ENCODE peak calls at places on chromosomes 3 and 15, in seven cellular contexts. One of them, this sample, is unnamed.

GRCh38 chr15:30882861-30883433 is 20.8 kb upstream of the FAN1 start:
- DNase-seq in colonic mucosa: no peak
- DNase-seq in right cardiac atrium: no peak
- DNase-seq in naive thymus-derived CD4-positive, alpha-beta T cell: peak; percentile 16
- DNase-seq in neural progenitor cell: no peak
- DNase-seq in NT2/D1: no peak
- DNase-seq in testis: no peak
- DNase-seq in this sample: no peak

GRCh38 chr3:71063768-71064287 is 519.7 kb downstream of the FOXP1 start:
- DNase-seq in colonic mucosa: peak; percentile 59
- DNase-seq in neural progenitor cell: peak; percentile 72
- DNase-seq in right cardiac atrium: peak; percentile 31
- DNase-seq in naive thymus-derived CD4-positive, alpha-beta T cell: no peak
- DNase-seq in testis: peak; percentile 53
- DNase-seq in NT2/D1: no peak
- DNase-seq in this sample: peak; percentile 48

GRCh38 chr3:119323401-119324107 is 29.4 kb downstream of the ARHGAP31 start:
- DNase-seq in neural progenitor cell: no peak
- DNase-seq in naive thymus-derived CD4-positive, alpha-beta T cell: no peak
- DNase-seq in testis: peak; percentile 20
- DNase-seq in NT2/D1: no peak
- DNase-seq in right cardiac atrium: no peak
- DNase-seq in colonic mucosa: no peak
- DNase-seq in this sample: no peak

GRCh38 chr3:4821331-4821730 is 157.9 kb upstream of the BHLHE40 start:
- DNase-seq in neural progenitor cell: no peak
- DNase-seq in NT2/D1: no peak
- DNase-seq in naive thymus-derived CD4-positive, alpha-beta T cell: no peak
- DNase-seq in right cardiac atrium: no peak
- DNase-seq in colonic mucosa: no peak
- DNase-seq in testis: no peak
- DNase-seq in this sample: no peak

GRCh38 chr3:41318520-41318919 is 119.2 kb downstream of the CTNNB1 start:
- DNase-seq in naive thymus-derived CD4-positive, alpha-beta T cell: no peak
- DNase-seq in colonic mucosa: no peak
- DNase-seq in NT2/D1: no peak
- DNase-seq in testis: no peak
- DNase-seq in right cardiac atrium: no peak
- DNase-seq in neural progenitor cell: peak; percentile 29
- DNase-seq in this sample: peak; percentile 11

GRCh38 chr3:45113625-45114050 is 32.5 kb downstream of the CDCP1 start:
- DNase-seq in naive thymus-derived CD4-positive, alpha-beta T cell: no peak
- DNase-seq in neural progenitor cell: no peak
- DNase-seq in colonic mucosa: no peak
- DNase-seq in testis: no peak
- DNase-seq in right cardiac atrium: no peak
- DNase-seq in NT2/D1: no peak
- DNase-seq in this sample: no peak

GRCh38 chr15:87959080-87959479 is 297.5 kb downstream of the NTRK3 start:
- DNase-seq in testis: no peak
- DNase-seq in NT2/D1: no peak
- DNase-seq in right cardiac atrium: no peak
- DNase-seq in colonic mucosa: no peak
- DNase-seq in neural progenitor cell: peak; percentile 65
- DNase-seq in naive thymus-derived CD4-positive, alpha-beta T cell: no peak
- DNase-seq in this sample: no peak

GRCh38 chr3:179074656-179075055 is 3.0 kb upstream of the ZMAT3 start:
- DNase-seq in colonic mucosa: no peak
- DNase-seq in NT2/D1: no peak
- DNase-seq in right cardiac atrium: no peak
- DNase-seq in testis: no peak
- DNase-seq in neural progenitor cell: no peak
- DNase-seq in naive thymus-derived CD4-positive, alpha-beta T cell: no peak
- DNase-seq in this sample: no peak

GRCh38 chr3:45000823-45001222 is 24.8 kb downstream of the EXOSC7 start:
- DNase-seq in naive thymus-derived CD4-positive, alpha-beta T cell: no peak
- DNase-seq in colonic mucosa: no peak
- DNase-seq in neural progenitor cell: no peak
- DNase-seq in right cardiac atrium: no peak
- DNase-seq in NT2/D1: no peak
- DNase-seq in testis: no peak
- DNase-seq in this sample: no peak

GRCh38 chr3:99644741-99645140 is 6.3 kb downstream of the COL8A1 start:
- DNase-seq in naive thymus-derived CD4-positive, alpha-beta T cell: no peak
- DNase-seq in colonic mucosa: no peak
- DNase-seq in neural progenitor cell: no peak
- DNase-seq in right cardiac atrium: no peak
- DNase-seq in NT2/D1: no peak
- DNase-seq in testis: no peak
- DNase-seq in this sample: no peak

GRCh38 chr3:122245513-122246174 is 62.2 kb downstream of the CASR start:
- DNase-seq in naive thymus-derived CD4-positive, alpha-beta T cell: no peak
- DNase-seq in neural progenitor cell: no peak
- DNase-seq in colonic mucosa: no peak
- DNase-seq in right cardiac atrium: no peak
- DNase-seq in testis: no peak
- DNase-seq in NT2/D1: no peak
- DNase-seq in this sample: peak; percentile 8

GRCh38 chr15:51132384-51133139 is 37.9 kb upstream of the TNFAIP8L3 start:
- DNase-seq in neural progenitor cell: peak; percentile 61
- DNase-seq in NT2/D1: peak; percentile 11
- DNase-seq in testis: peak; percentile 77
- DNase-seq in colonic mucosa: peak; percentile 46
- DNase-seq in naive thymus-derived CD4-positive, alpha-beta T cell: no peak
- DNase-seq in right cardiac atrium: peak; percentile 43
- DNase-seq in this sample: peak; percentile 97

GRCh38 chr3:120552184-120553020 is 43.7 kb upstream of the NDUFB4 start:
- DNase-seq in NT2/D1: no peak
- DNase-seq in testis: no peak
- DNase-seq in neural progenitor cell: no peak
- DNase-seq in naive thymus-derived CD4-positive, alpha-beta T cell: no peak
- DNase-seq in right cardiac atrium: no peak
- DNase-seq in colonic mucosa: no peak
- DNase-seq in this sample: no peak

DNA sequence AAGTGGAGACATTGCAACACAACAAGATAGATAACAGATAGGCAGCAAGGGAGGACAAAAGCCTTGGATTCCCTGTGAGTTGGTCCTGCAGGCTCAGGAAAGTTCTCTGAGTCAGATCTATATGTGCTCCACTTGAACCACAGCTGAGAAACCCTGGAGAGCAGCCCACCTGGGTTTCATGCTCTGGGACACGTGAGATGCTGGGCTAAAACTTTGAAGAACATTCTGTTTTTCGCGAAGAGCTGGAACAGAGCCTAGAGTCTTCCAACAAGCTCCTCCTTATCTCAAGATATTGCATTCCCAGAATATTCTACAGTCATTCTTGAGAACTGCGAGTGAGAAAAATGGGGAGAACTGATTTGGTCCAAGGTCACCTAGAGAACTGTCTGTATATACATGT is 583.0 kb upstream of the ROBO1 start:
- DNase-seq in right cardiac atrium: no peak
- DNase-seq in naive thymus-derived CD4-positive, alpha-beta T cell: no peak
- DNase-seq in testis: peak; percentile 82
- DNase-seq in NT2/D1: no peak
- DNase-seq in neural progenitor cell: no peak
- DNase-seq in colonic mucosa: no peak
- DNase-seq in this sample: no peak
- H3K4me3 ChIP-seq in right cardiac atrium: no peak overlapping the region
- H3K4me3 ChIP-seq in naive thymus-derived CD4-positive, alpha-beta T cell: no peak overlapping the region
- H3K4me3 ChIP-seq in testis: no peak overlapping the region
- H3K4me3 ChIP-seq in NT2/D1: no peak overlapping the region
- H3K4me3 ChIP-seq in neural progenitor cell: no peak overlapping the region
- H3K4me3 ChIP-seq in colonic mucosa: no peak overlapping the region
- H3K4me3 ChIP-seq in this sample: no peak overlapping the region

DNA sequence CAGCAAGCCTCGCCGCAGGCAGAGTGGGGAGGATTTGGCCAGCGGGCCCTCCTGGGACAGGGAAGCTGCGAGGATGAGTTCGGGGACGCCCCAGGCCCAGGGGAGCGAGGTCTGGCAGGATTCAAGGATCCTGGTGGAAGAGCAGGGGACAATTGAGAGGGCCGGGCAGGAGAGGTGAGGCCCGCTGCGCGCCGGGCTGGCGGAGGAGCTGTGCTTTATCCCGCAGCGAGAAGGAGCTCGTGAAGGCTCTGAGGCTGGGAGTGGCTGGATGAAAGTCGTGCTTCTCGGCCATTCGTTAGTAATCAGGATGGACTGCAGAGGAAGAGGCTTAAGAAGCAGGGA is 3.6 kb downstream of the SLC51A start:
- DNase-seq in right cardiac atrium: no peak
- DNase-seq in naive thymus-derived CD4-positive, alpha-beta T cell: no peak
- DNase-seq in colonic mucosa: no peak
- DNase-seq in testis: no peak
- DNase-seq in neural progenitor cell: no peak
- DNase-seq in NT2/D1: no peak
- DNase-seq in this sample: no peak
- H3K4me3 ChIP-seq in right cardiac atrium: no peak overlapping the region
- H3K4me3 ChIP-seq in naive thymus-derived CD4-positive, alpha-beta T cell: no peak overlapping the region
- H3K4me3 ChIP-seq in colonic mucosa: no peak overlapping the region
- H3K4me3 ChIP-seq in testis: no peak overlapping the region
- H3K4me3 ChIP-seq in neural progenitor cell: no peak overlapping the region
- H3K4me3 ChIP-seq in NT2/D1: no peak overlapping the region
- H3K4me3 ChIP-seq in this sample: no peak overlapping the region

DNA sequence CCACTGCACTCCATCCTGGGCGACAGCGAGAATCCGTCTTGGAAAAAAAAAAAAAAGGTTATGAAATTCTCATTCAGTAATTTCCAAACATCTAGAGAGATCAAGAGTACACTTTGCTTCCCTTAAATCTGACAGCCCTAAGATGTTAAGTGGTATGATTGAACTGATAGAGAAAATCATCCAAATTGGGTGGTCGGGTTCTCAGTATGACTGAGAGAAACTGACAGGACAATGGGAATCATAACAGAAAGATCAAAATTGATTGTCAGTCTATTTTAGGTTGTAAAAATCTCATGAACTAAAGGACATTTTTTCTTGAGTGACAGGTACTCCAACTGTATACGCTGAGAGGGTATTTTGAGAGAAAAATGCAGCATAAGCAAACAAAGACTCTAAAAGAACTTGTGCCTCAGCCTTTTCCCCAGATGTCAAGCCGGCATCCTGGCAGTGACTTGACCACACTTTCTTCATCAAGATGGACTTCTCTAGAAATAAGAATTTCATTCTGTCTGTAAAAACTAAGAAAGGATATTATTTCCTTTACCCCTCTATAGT is 65.8 kb downstream of the MYO5A start:
- DNase-seq in testis: no peak
- DNase-seq in NT2/D1: no peak
- DNase-seq in naive thymus-derived CD4-positive, alpha-beta T cell: no peak
- DNase-seq in right cardiac atrium: no peak
- DNase-seq in colonic mucosa: no peak
- DNase-seq in neural progenitor cell: no peak
- DNase-seq in this sample: no peak
- H3K4me3 ChIP-seq in testis: no peak overlapping the region
- H3K4me3 ChIP-seq in NT2/D1: no peak overlapping the region
- H3K4me3 ChIP-seq in naive thymus-derived CD4-positive, alpha-beta T cell: no peak overlapping the region
- H3K4me3 ChIP-seq in right cardiac atrium: no peak overlapping the region
- H3K4me3 ChIP-seq in colonic mucosa: no peak overlapping the region
- H3K4me3 ChIP-seq in neural progenitor cell: no peak overlapping the region
- H3K4me3 ChIP-seq in this sample: no peak overlapping the region

DNA sequence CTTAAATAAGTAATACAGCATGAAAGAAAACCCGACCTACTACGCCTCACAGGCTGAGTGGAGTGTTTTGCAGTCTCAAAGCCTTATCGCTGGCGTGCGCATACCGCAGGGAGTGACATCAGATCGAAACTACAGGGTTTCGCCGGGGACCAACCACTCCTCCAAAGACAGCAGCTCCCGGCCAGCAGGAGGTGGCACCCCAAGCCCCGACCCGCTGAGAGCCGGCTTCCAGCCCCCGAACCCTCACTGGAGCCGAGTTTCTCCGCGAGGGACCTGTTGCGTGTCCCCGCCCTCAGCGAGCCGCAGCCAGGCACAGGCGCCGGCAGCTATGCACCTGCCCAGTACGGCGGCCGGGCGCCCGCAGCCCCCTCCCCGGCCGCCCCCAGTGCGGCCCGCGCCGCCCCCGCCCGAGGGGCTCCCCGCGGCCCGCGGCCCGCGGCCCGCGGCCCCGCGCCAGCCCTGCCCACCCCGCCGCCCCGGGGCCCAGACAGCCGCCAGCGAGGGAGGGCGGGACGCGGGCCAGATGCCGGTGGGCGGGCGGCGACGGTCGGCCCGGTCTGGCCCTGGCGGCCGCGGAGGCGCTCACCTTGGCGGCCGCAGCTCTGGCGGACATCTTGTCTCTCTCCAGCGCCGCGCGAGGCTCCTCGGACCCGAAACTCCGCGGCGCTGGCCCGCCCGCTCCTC is 710 bp downstream of the TJP1 start:
- DNase-seq in right cardiac atrium: peak; percentile 79
- DNase-seq in testis: peak; percentile 91
- DNase-seq in NT2/D1: peak; percentile 22
- DNase-seq in colonic mucosa: peak; percentile 80
- DNase-seq in naive thymus-derived CD4-positive, alpha-beta T cell: no peak
- DNase-seq in neural progenitor cell: peak; percentile 87
- DNase-seq in this sample: peak; percentile 90
- H3K4me3 ChIP-seq in right cardiac atrium: peak overlapping the region; percentile 98
- H3K4me3 ChIP-seq in testis: peak overlapping the region; percentile 98
- H3K4me3 ChIP-seq in NT2/D1: peak overlapping the region; percentile 74
- H3K4me3 ChIP-seq in colonic mucosa: peak overlapping the region; percentile 65
- H3K4me3 ChIP-seq in naive thymus-derived CD4-positive, alpha-beta T cell: no peak overlapping the region
- H3K4me3 ChIP-seq in neural progenitor cell: peak overlapping the region; percentile 95
- H3K4me3 ChIP-seq in this sample: peak overlapping the region; percentile 90

DNA sequence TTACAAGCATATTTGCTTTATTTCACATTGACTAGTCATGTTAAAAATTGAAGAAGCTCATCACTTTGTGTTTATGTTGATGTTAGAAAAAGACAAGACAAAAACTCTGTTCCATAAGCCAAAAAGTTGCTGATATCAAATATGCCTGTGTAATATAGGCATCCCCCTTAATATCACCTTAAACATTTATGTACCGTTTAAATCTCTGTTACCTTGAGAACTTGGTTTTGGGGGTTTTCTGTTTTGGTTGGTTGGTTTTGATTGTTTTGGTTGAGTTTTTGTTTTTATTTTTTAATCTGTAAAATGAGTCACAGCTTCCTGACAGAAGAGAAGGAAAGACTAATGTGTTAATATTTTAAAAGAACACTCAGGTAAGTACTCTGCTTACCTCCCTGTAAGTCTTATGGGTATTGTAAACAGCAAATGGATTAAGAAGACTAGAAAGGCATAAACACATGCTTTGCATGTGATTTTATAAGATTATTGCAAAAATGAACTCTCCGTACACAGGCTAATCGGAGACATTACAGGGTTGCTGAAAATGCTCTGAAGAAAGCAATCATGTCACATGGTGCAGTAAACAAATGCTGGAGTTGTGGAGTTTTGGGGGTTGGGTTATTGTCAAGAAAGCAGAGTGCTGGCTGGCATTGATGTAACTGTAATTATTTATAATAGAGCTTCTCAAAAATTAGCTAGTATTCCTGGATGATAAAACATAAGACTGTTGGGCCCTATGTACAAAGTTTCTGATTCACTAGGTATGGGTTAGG is 69.5 kb upstream of the MBNL1 start:
- DNase-seq in neural progenitor cell: no peak
- DNase-seq in colonic mucosa: no peak
- DNase-seq in testis: no peak
- DNase-seq in right cardiac atrium: no peak
- DNase-seq in NT2/D1: no peak
- DNase-seq in naive thymus-derived CD4-positive, alpha-beta T cell: no peak
- DNase-seq in this sample: no peak
- H3K4me3 ChIP-seq in neural progenitor cell: no peak overlapping the region
- H3K4me3 ChIP-seq in colonic mucosa: no peak overlapping the region
- H3K4me3 ChIP-seq in testis: no peak overlapping the region
- H3K4me3 ChIP-seq in right cardiac atrium: no peak overlapping the region
- H3K4me3 ChIP-seq in NT2/D1: no peak overlapping the region
- H3K4me3 ChIP-seq in naive thymus-derived CD4-positive, alpha-beta T cell: peak overlapping the region; percentile 50
- H3K4me3 ChIP-seq in this sample: no peak overlapping the region

GRCh38 chr3:194112120-194113106 is 23.5 kb upstream of the HES1 start:
- DNase-seq in right cardiac atrium: no peak
- DNase-seq in colonic mucosa: peak; percentile 87
- DNase-seq in neural progenitor cell: no peak
- DNase-seq in NT2/D1: no peak
- DNase-seq in testis: no peak
- DNase-seq in naive thymus-derived CD4-positive, alpha-beta T cell: no peak
- DNase-seq in this sample: no peak
- H3K4me3 ChIP-seq in right cardiac atrium: no peak overlapping the region
- H3K4me3 ChIP-seq in colonic mucosa: no peak overlapping the region
- H3K4me3 ChIP-seq in neural progenitor cell: no peak overlapping the region
- H3K4me3 ChIP-seq in NT2/D1: no peak overlapping the region
- H3K4me3 ChIP-seq in testis: no peak overlapping the region
- H3K4me3 ChIP-seq in naive thymus-derived CD4-positive, alpha-beta T cell: no peak overlapping the region
- H3K4me3 ChIP-seq in this sample: no peak overlapping the region

This sample was measured in foreskin fibroblast.